ENCODE peak calls at places on chromosomes 12 and 14, in five cellular contexts. R is hepatocyte; U is left lung; L is effector memory CD4-positive, alpha-beta T cell; H is heart right ventricle. Q is an unnamed sample. For H3K4me1, the result is how much of the 10 kb centered on the place peaks cover.

GRCh38 chr12:104571328-104571727 is 114.6 kb downstream of the CHST11 start:
- DNase-seq in H (no peak), U (no peak), R (no peak), L (no peak), Q (no peak)

GRCh38 chr12:28240853-28241252 is 50.6 kb downstream of the CCDC91 start:
- DNase-seq in U (no peak), R (no peak), H (no peak), L (no peak), Q (no peak)

GRCh38 chr12:50188875-50189575 is 21.9 kb upstream of the CERS5 start:
- DNase-seq in U (no peak), R (peak), L (no peak), H (no peak), Q (no peak)

GRCh38 chr12:4273651-4274395 is at the start of gene CCND2:
- DNase-seq in R (peak), L (peak), U (peak), H (peak), Q (peak)

GRCh38 chr14:53929871-53930685 is 26.5 kb downstream of the BMP4 start:
- DNase-seq in H (no peak), U (no peak), R (peak), L (no peak), Q (no peak)

GRCh38 chr14:51604078-51604477 is 47.6 kb upstream of the FRMD6 start:
- DNase-seq in U (no peak), L (no peak), R (peak), H (no peak), Q (no peak)

GRCh38 chr12:95198914-95199313 is 18.4 kb downstream of the FGD6 start:
- DNase-seq in R (no peak), H (no peak), U (no peak), L (no peak), Q (no peak)

GRCh38 chr14:57748279-57748678 is 117.6 kb downstream of the SLC35F4 start:
- DNase-seq in U (no peak), R (no peak), L (no peak), H (no peak), Q (no peak)

GRCh38 chr12:73421832-73422231 is 1115.8 kb upstream of the ATXN7L3B start:
- DNase-seq in L (no peak), R (no peak), H (no peak), U (no peak), Q (no peak)

GRCh38 chr14:55458800-55459577 is 18.6 kb upstream of the TBPL2 start:
- DNase-seq in L (no peak), H (no peak), R (no peak), U (no peak), Q (no peak)

GRCh38 chr12:90166671-90167070 is 458.0 kb upstream of the ATP2B1 start:
- DNase-seq in H (no peak), U (no peak), L (no peak), R (no peak), Q (no peak)

GRCh38 chr12:54196396-54196795 is 7.6 kb upstream of the SMUG1 start:
- DNase-seq in L (no peak), U (no peak), H (no peak), R (no peak), Q (no peak)

GRCh38 chr12:31315089-31315725 is 10.7 kb downstream of the SINHCAF start:
- DNase-seq in L (no peak), R (no peak), H (no peak), U (no peak), Q (no peak)

GRCh38 chr14:60922050-60922449 is 58.8 kb downstream of the TRMT5 start:
- DNase-seq in R (no peak), H (no peak), L (no peak), U (no peak), Q (no peak)

GRCh38 chr14:92492261-92492660 is 21.3 kb upstream of the RIN3 start:
- DNase-seq in L (no peak), H (no peak), R (no peak), U (no peak), Q (no peak)
- H3K27ac ChIP-seq in L (no peak), H (peak), R (no peak), U (no peak), Q (no peak)

GRCh38 chr14:77005559-77005958 is 22.9 kb downstream of the IRF2BPL start:
- DNase-seq in H (no peak), U (no peak), R (no peak), L (no peak), Q (no peak)
- H3K4me1 ChIP-seq in H (under half), U (under half), R (under half), L (under half), Q (under half)

GRCh38 chr12:128791395-128792322 is 32.1 kb downstream of the SLC15A4 start:
- DNase-seq in H (no peak), L (no peak), R (no peak), U (no peak), Q (no peak)
- H3K27ac ChIP-seq in H (no peak), L (no peak), R (no peak), U (no peak), Q (no peak)

DNA sequence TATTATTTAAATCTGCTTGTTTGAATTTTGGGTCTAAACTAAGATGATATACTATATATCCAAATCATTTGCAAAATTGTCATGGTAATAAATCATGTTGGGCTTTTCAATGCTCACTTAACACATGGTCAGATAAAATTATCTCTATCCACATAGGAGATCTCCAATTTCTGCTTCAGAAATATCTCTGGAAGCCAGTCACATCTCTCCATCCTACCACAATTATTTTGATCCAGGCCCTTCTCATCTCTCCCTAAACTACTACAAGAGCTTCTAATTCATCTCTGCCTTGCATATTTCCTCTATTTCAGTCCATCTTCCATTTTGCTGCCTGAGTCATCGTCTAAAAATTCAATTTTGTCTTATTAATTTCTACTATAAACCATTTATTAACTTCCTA is 3.8 kb downstream of the DCN start:
- DNase-seq in U (no peak), L (no peak), R (no peak), H (no peak), Q (no peak)
- H3K4me1 ChIP-seq in U (under half), L (under half), R (under half), H (under half), Q (under half)

DNA sequence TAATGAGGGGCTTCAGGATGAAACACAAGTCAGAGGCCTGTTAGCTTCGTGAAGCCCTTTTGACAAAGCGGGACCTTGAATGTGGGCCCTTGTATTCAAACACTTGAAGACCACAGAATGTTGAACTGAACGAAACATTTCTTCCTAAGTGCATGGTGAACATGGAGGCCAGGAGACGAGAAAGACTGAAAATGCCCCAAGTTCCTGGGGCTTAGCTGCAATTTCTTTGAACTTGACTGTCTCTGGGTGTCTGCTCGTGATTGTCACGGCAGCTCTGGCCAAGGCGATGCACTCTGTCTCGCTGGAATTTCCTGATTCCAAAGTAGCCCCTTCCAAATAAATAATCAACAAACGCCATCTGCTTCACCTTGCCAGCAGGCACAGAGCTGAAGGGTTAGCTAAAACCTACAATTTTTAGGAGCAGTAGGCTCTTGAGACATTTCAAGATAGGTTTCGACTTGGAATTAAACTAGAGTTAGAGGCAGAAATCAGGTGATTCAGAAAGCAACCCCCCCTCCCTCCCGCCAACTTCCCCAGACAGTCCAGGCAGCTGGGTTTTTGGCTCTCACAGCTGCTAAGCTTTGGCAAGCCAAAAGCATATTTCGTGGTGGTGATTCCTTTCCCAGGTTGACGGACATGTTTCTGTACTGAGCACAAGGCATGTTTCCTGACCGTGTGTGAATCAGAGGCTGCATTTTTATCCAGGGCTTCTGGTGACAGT is 13.5 kb upstream of the IRF2BPL start:
- DNase-seq in U (no peak), H (no peak), L (no peak), R (peak), Q (peak)
- H3K27ac ChIP-seq in U (peak), H (peak), L (peak), R (peak), Q (no peak)

GRCh38 chr12:111431772-111432171 is 26.0 kb downstream of the SH2B3 start:
- DNase-seq in H (no peak), R (no peak), L (no peak), U (no peak), Q (no peak)

GRCh38 chr12:111435661-111436201 is 30.0 kb downstream of the SH2B3 start:
- DNase-seq in U (no peak), L (no peak), H (no peak), R (no peak), Q (no peak)

GRCh38 chr12:111436266-111436665 is 30.5 kb downstream of the SH2B3 start:
- DNase-seq in H (no peak), U (no peak), R (no peak), L (no peak), Q (no peak)

GRCh38 chr12:111434680-111435338 is 29.1 kb downstream of the SH2B3 start:
- DNase-seq in L (peak), R (peak), U (no peak), H (peak), Q (peak)

GRCh38 chr12:111434049-111434448 is 28.3 kb downstream of the SH2B3 start:
- DNase-seq in L (no peak), R (no peak), U (no peak), H (no peak), Q (no peak)
- H3K4me1 ChIP-seq in L (half or more), R (under half), U (half or more), H (half or more), Q (under half)

GRCh38 chr12:68789144-68789878 is 18.7 kb upstream of the MDM2 start:
- DNase-seq in L (no peak), U (no peak), R (peak), H (no peak), Q (no peak)

GRCh38 chr12:68786929-68787328 is 21.0 kb upstream of the MDM2 start:
- DNase-seq in U (no peak), L (no peak), R (no peak), H (no peak), Q (no peak)

GRCh38 chr12:68790952-68791234 is 17.1 kb upstream of the MDM2 start:
- DNase-seq in R (no peak), U (no peak), H (no peak), L (no peak), Q (no peak)

GRCh38 chr12:68790081-68790951 is 17.7 kb upstream of the MDM2 start:
- DNase-seq in L (no peak), U (no peak), R (no peak), H (no peak), Q (no peak)

DNA sequence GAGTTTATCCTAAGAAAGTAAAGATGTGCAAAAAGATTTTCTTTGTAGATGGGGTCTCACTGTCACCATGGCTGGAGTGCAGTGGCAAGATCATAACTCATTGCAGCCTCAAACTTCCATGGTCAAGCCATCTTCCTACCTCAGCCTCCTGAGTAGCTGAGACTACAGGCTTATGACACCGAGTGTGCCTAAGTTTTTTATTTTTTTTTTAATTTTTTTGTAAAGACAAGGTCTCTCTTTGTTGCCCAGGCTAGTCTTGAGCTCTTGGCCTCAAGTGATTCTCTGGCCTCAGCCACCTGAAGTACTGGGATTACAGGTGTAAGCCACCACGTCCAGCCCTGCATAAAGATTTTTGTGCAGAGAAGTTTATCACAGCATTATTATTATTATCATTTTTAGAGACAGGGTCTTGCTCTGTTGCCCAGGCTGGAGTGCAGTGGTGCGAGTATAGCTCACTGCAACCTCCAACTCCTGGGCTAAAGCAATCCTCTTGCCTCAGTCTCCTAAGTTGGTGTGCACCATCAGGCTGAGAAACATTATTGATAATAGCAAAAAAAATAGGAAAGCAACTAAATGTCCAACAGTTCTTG is 19.3 kb upstream of the MDM2 start:
- DNase-seq in L (no peak), U (no peak), H (no peak), R (no peak), Q (no peak)
- H3K27ac ChIP-seq in L (no peak), U (no peak), H (peak), R (peak), Q (no peak)

DNA sequence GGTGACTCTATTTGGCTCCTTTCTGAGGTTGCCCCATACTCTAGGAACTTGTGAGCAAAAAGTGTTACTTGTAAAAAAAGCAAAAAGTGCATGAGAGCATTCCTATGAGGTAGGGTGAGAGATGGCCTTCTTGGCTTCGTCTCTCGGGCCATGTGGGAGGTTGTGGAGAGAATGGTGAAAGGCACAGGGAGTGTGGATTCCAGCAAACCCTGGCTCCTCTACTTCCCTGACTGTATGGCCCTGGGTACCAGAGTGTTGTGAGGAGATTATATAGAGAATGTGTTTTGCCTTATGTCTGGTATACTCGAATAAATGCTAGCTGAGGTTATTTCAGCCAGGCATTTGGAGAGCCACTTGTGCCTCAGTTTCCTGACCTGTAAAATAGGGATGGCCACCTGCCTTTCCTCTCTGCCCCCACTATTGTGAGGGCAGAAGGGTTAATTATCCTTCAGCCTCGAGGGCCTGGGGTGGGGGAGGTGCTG is 11.0 kb downstream of the PLEKHG3 start:
- DNase-seq in L (no peak), R (no peak), H (no peak), U (no peak), Q (no peak)
- H3K4me1 ChIP-seq in L (half or more), R (under half), H (under half), U (under half), Q (under half)

GRCh38 chr12:110366474-110367208 is 36.9 kb downstream of the ANAPC7 start:
- DNase-seq in L (no peak), U (no peak), R (no peak), H (no peak), Q (no peak)
- H3K27ac ChIP-seq in L (no peak), U (peak), R (peak), H (no peak), Q (peak)

GRCh38 chr14:38120109-38120508 is 87.6 kb upstream of the SSTR1 start:
- DNase-seq in H (no peak), U (no peak), L (no peak), R (no peak), Q (no peak)
- H3K4me1 ChIP-seq in H (under half), U (under half), L (under half), R (under half), Q (under half)